ENCODE peak calls at places on chromosomes 12 and 14, in four cellular contexts. Z is chondrocyte, F is ovary, G is mucosa of gallbladder. Y is an unnamed sample.

GRCh38 chr12:110249105-110249504 is 31.9 kb upstream of the ATP2A2 start:
- DNase-seq in Z (peak; percentile 59), F (no peak), G (no peak), Y (no peak)

GRCh38 chr12:10811883-10812536 is 2.0 kb upstream of the TAS2R9 start:
- DNase-seq in Z (no peak), F (no peak), G (no peak), Y (no peak)

GRCh38 chr12:6026998-6027397 is 81.9 kb upstream of the ANO2 start:
- DNase-seq in Z (no peak), F (no peak), G (no peak), Y (no peak)

GRCh38 chr12:39443704-39444234 is 849 bp upstream of the KIF21A start:
- DNase-seq in Z (no peak), F (no peak), G (no peak), Y (peak; percentile 75)

GRCh38 chr14:31937730-31938346 is 139.3 kb upstream of the ARHGAP5 start:
- DNase-seq in Z (no peak), F (no peak), G (peak; percentile 49), Y (peak; percentile 98)

GRCh38 chr12:121799175-121799841 is 4.5 kb upstream of the SETD1B start:
- DNase-seq in Z (no peak), F (no peak), G (peak; percentile 68), Y (peak; percentile 67)

GRCh38 chr12:33786532-33786931 is 235.8 kb upstream of the ALG10 start:
- DNase-seq in Z (no peak), F (no peak), G (no peak), Y (no peak)

GRCh38 chr12:8687846-8688601 is 9.8 kb upstream of the RIMKLB start:
- DNase-seq in Z (no peak), F (peak; percentile 49), G (peak; percentile 32), Y (peak; percentile 31)

GRCh38 chr14:77120771-77121743 is 20.5 kb downstream of the ZDHHC22 start:
- DNase-seq in Z (no peak), F (no peak), G (no peak), Y (peak; percentile 77)

GRCh38 chr12:5442251-5443006 is 10.5 kb downstream of the NTF3 start:
- DNase-seq in Z (no peak), F (no peak), G (peak; percentile 39), Y (peak; percentile 63)

GRCh38 chr12:101727098-101727497 is 12.2 kb downstream of the SYCP3 start:
- DNase-seq in Z (no peak), F (no peak), G (no peak), Y (no peak)

GRCh38 chr14:75989134-75989533 is 3.6 kb downstream of the IFT43 start:
- DNase-seq in Z (no peak), F (no peak), G (peak; percentile 44), Y (peak; percentile 88)

GRCh38 chr14:54186821-54187365 is 209.9 kb upstream of the CDKN3 start:
- DNase-seq in Z (no peak), F (no peak), G (no peak), Y (no peak)

GRCh38 chr14:65043893-65044595 is 57.3 kb downstream of the FNTB start:
- DNase-seq in Z (no peak), F (no peak), G (no peak), Y (no peak)

GRCh38 chr14:67004521-67004920 is 184.7 kb upstream of the GARIN2 start:
- DNase-seq in Z (no peak), F (no peak), G (no peak), Y (no peak)

GRCh38 chr12:49233842-49234526 is 30.9 kb upstream of the TUBA1C start:
- DNase-seq in Z (no peak), F (peak; percentile 48), G (peak; percentile 37), Y (no peak)